ENCODE peak calls at places on chromosome 3, in four cellular contexts. V, Z, Y and U are unnamed samples.
A peak's percentile ranks its signal among the peaks of the same experiment; 100 is the strongest.

GRCh38 chr3:43105224-43105596 is 669 bp downstream of the POMGNT2 start:
- DNase-seq in V (no peak), Z (no peak), Y (no peak), U (no peak)

GRCh38 chr3:71680588-71680987 is 44.6 kb downstream of the EIF4E3 start:
- DNase-seq in Z (no peak), Y (no peak), V (peak; percentile 77), U (peak; percentile 83)

GRCh38 chr3:146813496-146813895 is 208.3 kb upstream of the PLSCR5 start:
- DNase-seq in Y (no peak), V (no peak), Z (no peak), U (no peak)

GRCh38 chr3:15519096-15519495 is 2.4 kb downstream of the COLQ start:
- DNase-seq in V (no peak), Z (no peak), Y (no peak), U (no peak)

GRCh38 chr3:923161-923910 is 169.5 kb upstream of the CNTN6 start:
- DNase-seq in Z (no peak), Y (no peak), V (no peak), U (no peak)

GRCh38 chr3:149466192-149466591 is 8.3 kb upstream of the TM4SF4 start:
- DNase-seq in Y (no peak), Z (no peak), V (peak; percentile 45), U (peak; percentile 96)

GRCh38 chr3:70360985-70361384 is 48.5 kb upstream of the MDFIC2 start:
- DNase-seq in V (peak; percentile 4), Z (no peak), Y (no peak), U (no peak)

GRCh38 chr3:42852443-42852842 is 23.2 kb downstream of the CYP8B1 start:
- DNase-seq in Z (no peak), Y (no peak), V (no peak), U (no peak)

GRCh38 chr3:127000128-127000527 is 17.2 kb downstream of the PLXNA1 start:
- DNase-seq in Z (no peak), V (no peak), Y (no peak), U (no peak)

GRCh38 chr3:108117245-108117644 is 26.4 kb upstream of the CD47 start:
- DNase-seq in Z (no peak), Y (no peak), V (peak; percentile 57), U (no peak)

GRCh38 chr3:15812183-15812582 is 14.4 kb upstream of the ANKRD28 start:
- DNase-seq in Z (no peak), V (peak; percentile 66), Y (no peak), U (no peak)

GRCh38 chr3:115581347-115582135 is 41.8 kb upstream of the GAP43 start:
- DNase-seq in V (peak; percentile 52), Y (no peak), Z (no peak), U (no peak)

GRCh38 chr3:124467980-124468902 is 262.0 kb upstream of the UMPS start:
- DNase-seq in Y (peak; percentile 73), V (peak; percentile 80), Z (peak; percentile 20), U (peak; percentile 91)

GRCh38 chr3:148546959-148547358 is 150.7 kb upstream of the AGTR1 start:
- DNase-seq in V (no peak), Y (no peak), Z (no peak), U (no peak)

GRCh38 chr3:144746631-144747030 is 775.0 kb downstream of the DIPK2A start:
- DNase-seq in V (no peak), Z (no peak), Y (no peak), U (no peak)

GRCh38 chr3:150577854-150578253 is 25.3 kb upstream of the SELENOT start:
- DNase-seq in V (peak; percentile 18), Z (no peak), Y (no peak), U (peak; percentile 31)

GRCh38 chr3:8239718-8240698 is 261.6 kb upstream of the LMCD1 start:
- DNase-seq in V (peak; percentile 66), Z (peak; percentile 27), Y (peak; percentile 70), U (peak; percentile 21)

GRCh38 chr3:123090700-123091585 is 24.1 kb downstream of the PDIA5 start:
- DNase-seq in Z (no peak), V (no peak), Y (peak; percentile 67), U (no peak)

GRCh38 chr3:127706785-127707351 is 34.1 kb downstream of the ABTB1 start:
- DNase-seq in Y (no peak), Z (no peak), V (no peak), U (no peak)

GRCh38 chr3:78825118-78825857 is 942.5 kb downstream of the ROBO1 start:
- DNase-seq in Y (no peak), Z (no peak), V (no peak), U (no peak)

GRCh38 chr3:139534444-139534812 is 5.1 kb downstream of the RBP1 start:
- DNase-seq in Y (peak; percentile 20), Z (no peak), V (peak; percentile 87), U (peak; percentile 86)

GRCh38 chr3:25007974-25008658 is 419.9 kb upstream of the RARB start:
- DNase-seq in Z (no peak), Y (no peak), V (no peak), U (no peak)

GRCh38 chr3:186214670-186215069 is 105.8 kb upstream of the ETV5 start:
- DNase-seq in Z (no peak), Y (no peak), V (no peak), U (no peak)

GRCh38 chr3:136642714-136643113 is 109.5 kb downstream of the STAG1 start:
- DNase-seq in V (no peak), Y (no peak), Z (no peak), U (peak; percentile 18)

GRCh38 chr3:197317250-197317963 is 19.0 kb upstream of the DLG1 start:
- DNase-seq in V (peak; percentile 80), Y (no peak), Z (no peak), U (no peak)

GRCh38 chr3:64838150-64838735 is 150.4 kb upstream of the ADAMTS9 start:
- DNase-seq in V (no peak), Y (no peak), Z (no peak), U (peak; percentile 77)

GRCh38 chr3:102092617-102093466 is 243.5 kb downstream of the NFKBIZ start:
- DNase-seq in Y (no peak), V (peak; percentile 40), Z (no peak), U (no peak)

GRCh38 chr3:184968115-184968514 is 156.1 kb downstream of the VPS8 start:
- DNase-seq in Y (no peak), V (peak; percentile 8), Z (no peak), U (no peak)

GRCh38 chr3:146308222-146308621 is 57.3 kb upstream of the PLSCR4 start:
- DNase-seq in Y (no peak), V (peak; percentile 81), Z (no peak), U (peak; percentile 69)

GRCh38 chr3:23987376-23987775 is 42.3 kb downstream of the NR1D2 start:
- DNase-seq in Z (no peak), Y (no peak), V (no peak), U (no peak)

GRCh38 chr3:153050978-153051377 is 111.0 kb upstream of the RAP2B start:
- DNase-seq in Y (no peak), V (no peak), Z (no peak), U (no peak)

GRCh38 chr3:153051427-153052095 is 110.5 kb upstream of the RAP2B start:
- DNase-seq in V (peak; percentile 90), Z (peak; percentile 31), Y (no peak), U (peak; percentile 91)

GRCh38 chr3:153055779-153056178 is 106.2 kb upstream of the RAP2B start:
- DNase-seq in Y (no peak), V (no peak), Z (no peak), U (no peak)

GRCh38 chr3:153055217-153055616 is 106.8 kb upstream of the RAP2B start:
- DNase-seq in V (no peak), Z (no peak), Y (no peak), U (no peak)

DNA sequence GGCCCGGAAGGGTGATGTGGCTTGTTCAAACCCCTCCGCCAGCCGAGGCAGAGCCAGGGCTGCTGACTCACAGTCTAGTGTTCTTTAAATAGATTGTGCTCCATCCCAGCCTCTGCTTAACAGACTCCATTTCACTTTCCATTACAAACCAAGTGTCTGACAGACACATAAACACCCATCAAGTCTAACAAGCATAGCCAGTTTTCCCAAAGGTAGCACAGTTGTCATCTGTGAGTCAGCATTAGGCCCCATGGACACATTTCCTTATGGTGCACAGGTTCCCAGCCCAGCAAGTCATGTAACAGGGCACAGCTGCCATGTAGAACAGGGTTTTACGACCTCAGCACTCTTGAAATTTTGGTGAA is 109.9 kb upstream of the RAP2B start:
- DNase-seq in Y (no peak), V (peak; percentile 98), Z (peak; percentile 6), U (peak; percentile 86)
- H2AFZ ChIP-seq in Y (no peak overlapping the region), V (no peak overlapping the region), Z (no peak overlapping the region), U (peak overlapping the region; percentile 90)

DNA sequence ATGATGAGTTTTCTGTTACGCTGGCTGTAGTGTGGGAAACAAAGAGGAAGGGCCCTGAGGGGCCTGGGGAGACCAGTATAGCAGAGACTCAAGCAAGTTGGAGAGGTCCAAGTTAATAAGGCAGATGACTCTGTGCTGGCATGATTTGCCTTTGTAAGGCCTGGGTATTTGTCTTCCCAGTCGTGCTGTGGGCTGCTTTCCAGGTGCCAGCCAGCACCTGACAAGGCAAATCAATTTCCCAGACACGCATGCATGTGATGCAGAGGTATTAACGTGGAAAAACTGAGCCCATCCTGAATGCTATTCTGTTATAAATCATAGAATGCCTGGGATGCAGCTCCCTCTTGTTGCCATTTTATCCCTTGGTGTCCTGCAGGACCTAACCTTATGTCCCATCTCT is 175.6 kb downstream of the MFSD1 start:
- DNase-seq in V (no peak), Y (no peak), Z (no peak), U (no peak)
- H2AFZ ChIP-seq in V (no peak overlapping the region), Y (no peak overlapping the region), Z (no peak overlapping the region), U (no peak overlapping the region)

GRCh38 chr3:193782747-193783146 is 189.7 kb downstream of the OPA1 start:
- DNase-seq in V (no peak), Y (no peak), Z (no peak), U (no peak)

GRCh38 chr3:193779933-193780332 is 186.9 kb downstream of the OPA1 start:
- DNase-seq in V (no peak), Y (no peak), Z (no peak), U (no peak)

GRCh38 chr3:193780371-193780770 is 187.4 kb downstream of the OPA1 start:
- DNase-seq in Y (no peak), V (no peak), Z (no peak), U (no peak)

GRCh38 chr3:193782280-193782654 is 189.3 kb downstream of the OPA1 start:
- DNase-seq in Z (no peak), Y (peak; percentile 53), V (peak; percentile 67), U (no peak)

GRCh38 chr3:193780810-193781472 is 187.9 kb downstream of the OPA1 start:
- DNase-seq in Y (peak; percentile 87), V (peak; percentile 95), Z (peak; percentile 44), U (peak; percentile 93)
- H2AFZ ChIP-seq in Y (no peak overlapping the region), V (peak overlapping the region; percentile 21), Z (no peak overlapping the region), U (no peak overlapping the region)

DNA sequence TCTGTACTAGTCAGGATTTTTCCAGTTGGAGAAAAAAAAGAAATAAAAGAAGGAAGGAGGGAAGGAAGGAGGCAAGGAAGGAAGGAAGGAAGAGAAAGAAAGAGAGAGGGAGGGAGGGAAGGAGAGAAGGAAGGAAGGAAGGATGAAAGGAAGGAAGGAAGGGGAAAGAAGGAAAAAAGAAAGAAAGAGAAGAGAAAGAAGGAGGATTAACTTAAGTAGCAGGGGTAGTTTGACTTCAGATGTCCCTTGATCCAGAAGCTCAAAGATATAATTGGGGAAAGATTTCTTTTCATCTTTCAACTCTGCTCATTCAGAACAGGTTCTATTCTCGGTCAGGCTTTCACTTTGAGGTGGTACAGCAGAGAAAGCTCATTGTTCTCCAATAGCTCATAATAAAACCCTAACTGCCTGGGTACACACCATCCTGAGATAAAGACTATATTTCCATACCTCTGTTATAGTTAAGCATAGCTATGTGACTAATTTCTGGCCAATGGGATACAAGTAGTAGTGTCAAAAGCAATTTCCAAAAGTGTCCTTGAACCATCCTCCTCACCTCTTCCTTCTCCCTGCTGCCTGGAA is 23.5 kb upstream of the STT3B start:
- DNase-seq in Y (no peak), Z (no peak), V (no peak), U (no peak)
- H2AFZ ChIP-seq in Y (no peak overlapping the region), Z (no peak overlapping the region), V (no peak overlapping the region), U (no peak overlapping the region)